ENCODE peak calls at places on chromosomes 3 and 15, in four cellular contexts. One of them, this sample, is unnamed.

GRCh38 chr3:127043731-127044510 is 61.0 kb downstream of the PLXNA1 start:
- DNase-seq in heart left ventricle: no peak
- DNase-seq in osteoblast: peak; percentile 90
- DNase-seq in body of pancreas: no peak
- DNase-seq in this sample: no peak

GRCh38 chr15:39588531-39589192 is 7.8 kb downstream of the THBS1 start:
- DNase-seq in heart left ventricle: no peak
- DNase-seq in osteoblast: peak; percentile 56
- DNase-seq in body of pancreas: no peak
- DNase-seq in this sample: no peak

GRCh38 chr15:73317651-73318462 is 50.9 kb downstream of the HCN4 start:
- DNase-seq in heart left ventricle: no peak
- DNase-seq in body of pancreas: no peak
- DNase-seq in osteoblast: no peak
- DNase-seq in this sample: no peak

GRCh38 chr15:42131006-42131405 is 25.4 kb downstream of the PLA2G4F start:
- DNase-seq in osteoblast: no peak
- DNase-seq in body of pancreas: no peak
- DNase-seq in heart left ventricle: no peak
- DNase-seq in this sample: no peak

GRCh38 chr15:98085003-98085639 is 124.6 kb downstream of the ARRDC4 start:
- DNase-seq in heart left ventricle: no peak
- DNase-seq in body of pancreas: peak; percentile 62
- DNase-seq in osteoblast: no peak
- DNase-seq in this sample: peak; percentile 48

GRCh38 chr3:140103166-140103565 is 168.2 kb downstream of the CLSTN2 start:
- DNase-seq in body of pancreas: no peak
- DNase-seq in osteoblast: no peak
- DNase-seq in heart left ventricle: no peak
- DNase-seq in this sample: no peak

GRCh38 chr15:34122771-34123183 is 20.9 kb downstream of the PGBD4 start:
- DNase-seq in body of pancreas: no peak
- DNase-seq in heart left ventricle: no peak
- DNase-seq in osteoblast: peak; percentile 79
- DNase-seq in this sample: peak; percentile 97

GRCh38 chr15:51494411-51495314 is 127.9 kb downstream of the DMXL2 start:
- DNase-seq in osteoblast: no peak
- DNase-seq in body of pancreas: no peak
- DNase-seq in heart left ventricle: no peak
- DNase-seq in this sample: peak; percentile 60

GRCh38 chr15:48175126-48175525 is 3.0 kb downstream of the MYEF2 start:
- DNase-seq in heart left ventricle: no peak
- DNase-seq in body of pancreas: no peak
- DNase-seq in osteoblast: no peak
- DNase-seq in this sample: no peak

GRCh38 chr3:133211449-133211848 is 173.3 kb downstream of the TMEM108 start:
- DNase-seq in body of pancreas: no peak
- DNase-seq in osteoblast: no peak
- DNase-seq in heart left ventricle: no peak
- DNase-seq in this sample: peak; percentile 25

GRCh38 chr15:82105458-82106205 is 59.8 kb upstream of the MEX3B start:
- DNase-seq in body of pancreas: peak; percentile 64
- DNase-seq in heart left ventricle: no peak
- DNase-seq in osteoblast: peak; percentile 69
- DNase-seq in this sample: peak; percentile 87

GRCh38 chr3:99256788-99257187 is 355.3 kb upstream of the DCBLD2 start:
- DNase-seq in heart left ventricle: no peak
- DNase-seq in osteoblast: no peak
- DNase-seq in body of pancreas: no peak
- DNase-seq in this sample: no peak

GRCh38 chr3:186386883-186387560 is 25.0 kb upstream of the DGKG start:
- DNase-seq in body of pancreas: no peak
- DNase-seq in heart left ventricle: no peak
- DNase-seq in osteoblast: no peak
- DNase-seq in this sample: no peak

GRCh38 chr3:6861331-6861988 is 545 bp downstream of the GRM7 start:
- DNase-seq in body of pancreas: no peak
- DNase-seq in osteoblast: peak; percentile 56
- DNase-seq in heart left ventricle: no peak
- DNase-seq in this sample: no peak

GRCh38 chr3:45179163-45179562 is 33.0 kb upstream of the CDCP1 start:
- DNase-seq in body of pancreas: no peak
- DNase-seq in heart left ventricle: no peak
- DNase-seq in osteoblast: no peak
- DNase-seq in this sample: no peak

GRCh38 chr3:171982829-171983228 is 56.5 kb upstream of the FNDC3B start:
- DNase-seq in osteoblast: peak; percentile 72
- DNase-seq in body of pancreas: no peak
- DNase-seq in heart left ventricle: no peak
- DNase-seq in this sample: peak; percentile 73

GRCh38 chr15:101048191-101049011 is 129.2 kb downstream of the LRRK1 start:
- DNase-seq in body of pancreas: peak; percentile 7
- DNase-seq in heart left ventricle: peak; percentile 13
- DNase-seq in osteoblast: peak; percentile 58
- DNase-seq in this sample: no peak

GRCh38 chr3:81823882-81824395 is 62.5 kb upstream of the GBE1 start:
- DNase-seq in heart left ventricle: no peak
- DNase-seq in osteoblast: no peak
- DNase-seq in body of pancreas: no peak
- DNase-seq in this sample: no peak

GRCh38 chr3:41143421-41144031 is 55.8 kb upstream of the CTNNB1 start:
- DNase-seq in osteoblast: no peak
- DNase-seq in body of pancreas: no peak
- DNase-seq in heart left ventricle: no peak
- DNase-seq in this sample: no peak

GRCh38 chr3:81045976-81046375 is 715.5 kb downstream of the GBE1 start:
- DNase-seq in heart left ventricle: no peak
- DNase-seq in body of pancreas: no peak
- DNase-seq in osteoblast: no peak
- DNase-seq in this sample: no peak

GRCh38 chr3:50396502-50396901 is 37.2 kb upstream of the TMEM115 start:
- DNase-seq in osteoblast: no peak
- DNase-seq in heart left ventricle: no peak
- DNase-seq in body of pancreas: no peak
- DNase-seq in this sample: no peak

GRCh38 chr15:48400086-48400485 is 68.9 kb downstream of the DUT start:
- DNase-seq in body of pancreas: no peak
- DNase-seq in osteoblast: peak; percentile 57
- DNase-seq in heart left ventricle: no peak
- DNase-seq in this sample: no peak

GRCh38 chr3:184428561-184429175 is 48.8 kb downstream of the CHRD start:
- DNase-seq in osteoblast: peak; percentile 14
- DNase-seq in heart left ventricle: no peak
- DNase-seq in body of pancreas: no peak
- DNase-seq in this sample: no peak

GRCh38 chr15:76349301-76350070 is 12.9 kb downstream of the ISL2 start:
- DNase-seq in body of pancreas: no peak
- DNase-seq in osteoblast: no peak
- DNase-seq in heart left ventricle: no peak
- DNase-seq in this sample: no peak

GRCh38 chr3:156448300-156448699 is 106.6 kb downstream of the SSR3 start:
- DNase-seq in osteoblast: peak; percentile 81
- DNase-seq in body of pancreas: no peak
- DNase-seq in heart left ventricle: no peak
- DNase-seq in this sample: peak; percentile 54

GRCh38 chr3:65004316-65004715 is 316.5 kb upstream of the ADAMTS9 start:
- DNase-seq in body of pancreas: no peak
- DNase-seq in osteoblast: no peak
- DNase-seq in heart left ventricle: no peak
- DNase-seq in this sample: no peak

GRCh38 chr3:30549600-30549999 is 56.8 kb upstream of the TGFBR2 start:
- DNase-seq in heart left ventricle: no peak
- DNase-seq in body of pancreas: no peak
- DNase-seq in osteoblast: no peak
- DNase-seq in this sample: no peak

GRCh38 chr3:190718691-190719090 is 143.8 kb downstream of the GMNC start:
- DNase-seq in osteoblast: no peak
- DNase-seq in heart left ventricle: no peak
- DNase-seq in body of pancreas: no peak
- DNase-seq in this sample: peak; percentile 36

GRCh38 chr3:51436998-51437639 is 46.0 kb downstream of the RBM15B start:
- DNase-seq in osteoblast: no peak
- DNase-seq in body of pancreas: no peak
- DNase-seq in heart left ventricle: no peak
- DNase-seq in this sample: no peak

GRCh38 chr15:77811270-77811669 is 178.6 kb upstream of the LINGO1 start:
- DNase-seq in heart left ventricle: no peak
- DNase-seq in osteoblast: no peak
- DNase-seq in body of pancreas: no peak
- DNase-seq in this sample: no peak

GRCh38 chr3:145188079-145188785 is 972.8 kb downstream of the PLOD2 start:
- DNase-seq in osteoblast: no peak
- DNase-seq in heart left ventricle: no peak
- DNase-seq in body of pancreas: no peak
- DNase-seq in this sample: no peak

GRCh38 chr15:94004697-94005096 is 226.7 kb upstream of the MCTP2 start:
- DNase-seq in osteoblast: no peak
- DNase-seq in body of pancreas: no peak
- DNase-seq in heart left ventricle: no peak
- DNase-seq in this sample: no peak

GRCh38 chr15:77019476-77020331 is 24.8 kb downstream of the PSTPIP1 start:
- DNase-seq in heart left ventricle: no peak
- DNase-seq in osteoblast: peak; percentile 91
- DNase-seq in body of pancreas: no peak
- DNase-seq in this sample: peak; percentile 37

GRCh38 chr3:14124223-14124614 is 451 bp downstream of the CHCHD4 start:
- DNase-seq in body of pancreas: peak; percentile 62
- DNase-seq in osteoblast: no peak
- DNase-seq in heart left ventricle: peak; percentile 77
- DNase-seq in this sample: no peak

GRCh38 chr15:71397377-71397776 is 282.1 kb downstream of the THSD4 start:
- DNase-seq in heart left ventricle: no peak
- DNase-seq in body of pancreas: no peak
- DNase-seq in osteoblast: no peak
- DNase-seq in this sample: no peak

GRCh38 chr15:66310786-66311185 is 17.4 kb downstream of the DIS3L start:
- DNase-seq in osteoblast: no peak
- DNase-seq in heart left ventricle: no peak
- DNase-seq in body of pancreas: no peak
- DNase-seq in this sample: no peak

GRCh38 chr15:26580943-26581342 is 191.9 kb downstream of the GABRB3 start:
- DNase-seq in heart left ventricle: no peak
- DNase-seq in body of pancreas: no peak
- DNase-seq in osteoblast: no peak
- DNase-seq in this sample: no peak

GRCh38 chr3:2643606-2644005 is 466.6 kb downstream of the IL5RA start:
- DNase-seq in osteoblast: no peak
- DNase-seq in heart left ventricle: no peak
- DNase-seq in body of pancreas: no peak
- DNase-seq in this sample: no peak

GRCh38 chr3:72942427-72942826 is 54.2 kb upstream of the PPP4R2 start:
- DNase-seq in heart left ventricle: no peak
- DNase-seq in body of pancreas: no peak
- DNase-seq in osteoblast: no peak
- DNase-seq in this sample: no peak

GRCh38 chr3:72938471-72939265 is 50.8 kb downstream of the GXYLT2 start:
- DNase-seq in osteoblast: peak; percentile 78
- DNase-seq in body of pancreas: peak; percentile 48
- DNase-seq in heart left ventricle: peak; percentile 60
- DNase-seq in this sample: peak; percentile 97
- TF ChIP-seq CTCF in osteoblast: peak; percentile 58
- TF ChIP-seq CTCF in body of pancreas: peak; percentile 44
- TF ChIP-seq CTCF in heart left ventricle: peak; percentile 50
- TF ChIP-seq CTCF in this sample: peak; percentile 68

GRCh38 chr15:58558777-58559176 is 127.0 kb downstream of the LIPC start:
- DNase-seq in body of pancreas: no peak
- DNase-seq in osteoblast: no peak
- DNase-seq in heart left ventricle: no peak
- DNase-seq in this sample: no peak

GRCh38 chr15:58554758-58555157 is 123.0 kb downstream of the LIPC start:
- DNase-seq in heart left ventricle: no peak
- DNase-seq in body of pancreas: no peak
- DNase-seq in osteoblast: no peak
- DNase-seq in this sample: no peak

GRCh38 chr15:58556028-58556361 is 124.2 kb downstream of the LIPC start:
- DNase-seq in heart left ventricle: no peak
- DNase-seq in body of pancreas: no peak
- DNase-seq in osteoblast: no peak
- DNase-seq in this sample: no peak

GRCh38 chr15:58555168-58556027 is 123.6 kb downstream of the LIPC start:
- DNase-seq in body of pancreas: no peak
- DNase-seq in osteoblast: no peak
- DNase-seq in heart left ventricle: no peak
- DNase-seq in this sample: no peak

GRCh38 chr15:58556541-58556940 is 124.8 kb downstream of the LIPC start:
- DNase-seq in body of pancreas: no peak
- DNase-seq in heart left ventricle: no peak
- DNase-seq in osteoblast: no peak
- DNase-seq in this sample: no peak
- H3K27ac ChIP-seq in body of pancreas: no peak overlapping the region
- H3K27ac ChIP-seq in heart left ventricle: no peak overlapping the region
- H3K27ac ChIP-seq in osteoblast: no peak overlapping the region
- H3K27ac ChIP-seq in this sample: no peak overlapping the region

GRCh38 chr3:12815719-12816118 is 19.2 kb downstream of the CAND2 start:
- DNase-seq in osteoblast: no peak
- DNase-seq in body of pancreas: no peak
- DNase-seq in heart left ventricle: no peak
- DNase-seq in this sample: no peak
- TF ChIP-seq CTCF in osteoblast: no peak
- TF ChIP-seq CTCF in body of pancreas: no peak
- TF ChIP-seq CTCF in heart left ventricle: no peak
- TF ChIP-seq CTCF in this sample: peak; percentile 9

DNA sequence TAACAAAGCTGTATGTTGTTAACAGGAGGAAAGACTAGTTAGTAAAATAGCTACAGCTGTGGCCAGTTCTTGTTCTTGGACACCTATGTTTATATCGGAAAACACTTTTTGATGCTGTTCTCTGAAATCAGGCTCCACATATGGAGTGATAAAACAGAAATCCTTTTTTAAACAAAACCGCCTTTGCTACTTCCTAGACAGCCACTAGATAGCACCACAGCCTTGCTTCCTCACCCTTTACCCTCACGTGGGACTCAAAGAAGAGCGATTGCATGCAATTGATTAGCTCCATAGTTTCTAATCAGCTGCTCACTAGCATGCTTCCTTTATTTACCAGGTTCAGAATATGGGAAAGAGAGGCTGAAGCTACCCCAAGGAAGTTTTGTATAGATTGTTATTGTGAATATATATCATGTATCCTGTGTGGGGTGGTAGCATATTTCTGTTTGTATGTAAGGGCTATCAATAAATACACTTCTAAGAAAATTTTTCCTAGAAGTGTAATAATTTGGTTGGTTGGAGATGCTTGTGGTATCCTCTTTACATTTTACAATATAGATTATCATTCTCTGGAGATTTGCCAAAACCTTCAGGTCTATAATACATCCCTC is 4.3 kb upstream of the MTFMT start:
- DNase-seq in heart left ventricle: no peak
- DNase-seq in osteoblast: peak; percentile 82
- DNase-seq in body of pancreas: no peak
- DNase-seq in this sample: peak; percentile 36
- H3K27ac ChIP-seq in heart left ventricle: no peak overlapping the region
- H3K27ac ChIP-seq in osteoblast: no peak overlapping the region
- H3K27ac ChIP-seq in body of pancreas: no peak overlapping the region
- H3K27ac ChIP-seq in this sample: no peak overlapping the region

This sample was measured in brain microvascular endothelial cell.